ENCODE peak calls at places on chromosome 1, in nine cellular contexts. One of them, this sample, is unnamed.

GRCh38 chr1:67479146-67479891 is 49.1 kb upstream of the SERBP1 start:
- DNase-seq in lower lobe of right lung: no peak
- DNase-seq in Karpas-422: no peak
- DNase-seq in mammary epithelial cell: peak; percentile 36
- DNase-seq in colonic mucosa: no peak
- DNase-seq in GM12878: no peak
- DNase-seq in effector memory CD4-positive, alpha-beta T cell: no peak
- DNase-seq in K562: peak; percentile 83
- DNase-seq in CD8-positive, alpha-beta T cell: no peak
- DNase-seq in this sample: no peak

GRCh38 chr1:228087771-228088251 is 5.3 kb downstream of the ARF1 start:
- DNase-seq in lower lobe of right lung: peak; percentile 53
- DNase-seq in Karpas-422: no peak
- DNase-seq in mammary epithelial cell: peak; percentile 68
- DNase-seq in colonic mucosa: no peak
- DNase-seq in GM12878: no peak
- DNase-seq in effector memory CD4-positive, alpha-beta T cell: no peak
- DNase-seq in K562: no peak
- DNase-seq in CD8-positive, alpha-beta T cell: no peak
- DNase-seq in this sample: peak; percentile 65

GRCh38 chr1:32886012-32886827 is at the start of gene HPCA:
- DNase-seq in lower lobe of right lung: peak; percentile 68
- DNase-seq in Karpas-422: peak; percentile 83
- DNase-seq in mammary epithelial cell: peak; percentile 41
- DNase-seq in colonic mucosa: peak; percentile 60
- DNase-seq in GM12878: no peak
- DNase-seq in effector memory CD4-positive, alpha-beta T cell: no peak
- DNase-seq in K562: peak; percentile 96
- DNase-seq in CD8-positive, alpha-beta T cell: no peak
- DNase-seq in this sample: peak; percentile 48

GRCh38 chr1:184900507-184900906 is 73.8 kb downstream of the NIBAN1 start:
- DNase-seq in lower lobe of right lung: no peak
- DNase-seq in Karpas-422: no peak
- DNase-seq in mammary epithelial cell: no peak
- DNase-seq in colonic mucosa: no peak
- DNase-seq in GM12878: no peak
- DNase-seq in effector memory CD4-positive, alpha-beta T cell: no peak
- DNase-seq in K562: no peak
- DNase-seq in CD8-positive, alpha-beta T cell: no peak
- DNase-seq in this sample: no peak

GRCh38 chr1:223846668-223847007 is 891 bp upstream of the TP53BP2 start:
- DNase-seq in lower lobe of right lung: no peak
- DNase-seq in Karpas-422: no peak
- DNase-seq in mammary epithelial cell: no peak
- DNase-seq in colonic mucosa: peak; percentile 55
- DNase-seq in GM12878: no peak
- DNase-seq in effector memory CD4-positive, alpha-beta T cell: no peak
- DNase-seq in K562: no peak
- DNase-seq in CD8-positive, alpha-beta T cell: no peak
- DNase-seq in this sample: no peak

GRCh38 chr1:23343246-23344110 is 606 bp downstream of the HNRNPR start:
- DNase-seq in lower lobe of right lung: peak; percentile 54
- DNase-seq in Karpas-422: peak; percentile 78
- DNase-seq in mammary epithelial cell: peak; percentile 64
- DNase-seq in colonic mucosa: peak; percentile 43
- DNase-seq in GM12878: no peak
- DNase-seq in effector memory CD4-positive, alpha-beta T cell: no peak
- DNase-seq in K562: no peak
- DNase-seq in CD8-positive, alpha-beta T cell: peak; percentile 10
- DNase-seq in this sample: peak; percentile 82

GRCh38 chr1:239123243-239123642 is 263.1 kb upstream of the CHRM3 start:
- DNase-seq in lower lobe of right lung: no peak
- DNase-seq in Karpas-422: no peak
- DNase-seq in mammary epithelial cell: no peak
- DNase-seq in colonic mucosa: no peak
- DNase-seq in GM12878: no peak
- DNase-seq in effector memory CD4-positive, alpha-beta T cell: no peak
- DNase-seq in K562: no peak
- DNase-seq in CD8-positive, alpha-beta T cell: no peak
- DNase-seq in this sample: no peak

GRCh38 chr1:222880586-222880985 is 65.7 kb downstream of the DISP1 start:
- DNase-seq in lower lobe of right lung: no peak
- DNase-seq in Karpas-422: no peak
- DNase-seq in mammary epithelial cell: peak; percentile 57
- DNase-seq in colonic mucosa: no peak
- DNase-seq in GM12878: no peak
- DNase-seq in effector memory CD4-positive, alpha-beta T cell: no peak
- DNase-seq in K562: no peak
- DNase-seq in CD8-positive, alpha-beta T cell: no peak
- DNase-seq in this sample: peak; percentile 84

GRCh38 chr1:240524356-240525071 is 87.4 kb downstream of the GREM2 start:
- DNase-seq in lower lobe of right lung: no peak
- DNase-seq in Karpas-422: no peak
- DNase-seq in mammary epithelial cell: no peak
- DNase-seq in colonic mucosa: no peak
- DNase-seq in GM12878: no peak
- DNase-seq in effector memory CD4-positive, alpha-beta T cell: no peak
- DNase-seq in K562: no peak
- DNase-seq in CD8-positive, alpha-beta T cell: no peak
- DNase-seq in this sample: no peak

GRCh38 chr1:225445644-225446297 is 17.9 kb upstream of the LBR start:
- DNase-seq in lower lobe of right lung: no peak
- DNase-seq in Karpas-422: no peak
- DNase-seq in mammary epithelial cell: peak; percentile 35
- DNase-seq in colonic mucosa: peak; percentile 70
- DNase-seq in GM12878: no peak
- DNase-seq in effector memory CD4-positive, alpha-beta T cell: no peak
- DNase-seq in K562: no peak
- DNase-seq in CD8-positive, alpha-beta T cell: no peak
- DNase-seq in this sample: no peak

GRCh38 chr1:58929667-58930325 is 145.9 kb upstream of the JUN start:
- DNase-seq in lower lobe of right lung: no peak
- DNase-seq in Karpas-422: no peak
- DNase-seq in mammary epithelial cell: peak; percentile 59
- DNase-seq in colonic mucosa: peak; percentile 91
- DNase-seq in GM12878: no peak
- DNase-seq in effector memory CD4-positive, alpha-beta T cell: peak; percentile 55
- DNase-seq in K562: peak; percentile 57
- DNase-seq in CD8-positive, alpha-beta T cell: no peak
- DNase-seq in this sample: no peak

GRCh38 chr1:32981003-32981909 is 16.6 kb upstream of the RNF19B start:
- DNase-seq in lower lobe of right lung: peak; percentile 78
- DNase-seq in Karpas-422: peak; percentile 93
- DNase-seq in mammary epithelial cell: peak; percentile 99
- DNase-seq in colonic mucosa: peak; percentile 77
- DNase-seq in GM12878: peak; percentile 92
- DNase-seq in effector memory CD4-positive, alpha-beta T cell: peak; percentile 63
- DNase-seq in K562: no peak
- DNase-seq in CD8-positive, alpha-beta T cell: peak; percentile 44
- DNase-seq in this sample: peak; percentile 94

GRCh38 chr1:189682591-189682990 is 795.1 kb downstream of the BRINP3 start:
- DNase-seq in lower lobe of right lung: no peak
- DNase-seq in Karpas-422: no peak
- DNase-seq in mammary epithelial cell: no peak
- DNase-seq in colonic mucosa: no peak
- DNase-seq in GM12878: no peak
- DNase-seq in effector memory CD4-positive, alpha-beta T cell: no peak
- DNase-seq in K562: no peak
- DNase-seq in CD8-positive, alpha-beta T cell: no peak
- DNase-seq in this sample: no peak

GRCh38 chr1:87346130-87346804 is 17.6 kb downstream of the LMO4 start:
- DNase-seq in lower lobe of right lung: no peak
- DNase-seq in Karpas-422: no peak
- DNase-seq in mammary epithelial cell: no peak
- DNase-seq in colonic mucosa: no peak
- DNase-seq in GM12878: no peak
- DNase-seq in effector memory CD4-positive, alpha-beta T cell: no peak
- DNase-seq in K562: no peak
- DNase-seq in CD8-positive, alpha-beta T cell: no peak
- DNase-seq in this sample: no peak

GRCh38 chr1:162008799-162009198 is 14.9 kb downstream of the OLFML2B start:
- DNase-seq in lower lobe of right lung: no peak
- DNase-seq in Karpas-422: no peak
- DNase-seq in mammary epithelial cell: no peak
- DNase-seq in colonic mucosa: no peak
- DNase-seq in GM12878: no peak
- DNase-seq in effector memory CD4-positive, alpha-beta T cell: no peak
- DNase-seq in K562: no peak
- DNase-seq in CD8-positive, alpha-beta T cell: no peak
- DNase-seq in this sample: no peak

GRCh38 chr1:177945943-177946650 is 23.8 kb downstream of the SEC16B start:
- DNase-seq in lower lobe of right lung: no peak
- DNase-seq in Karpas-422: peak; percentile 84
- DNase-seq in mammary epithelial cell: peak; percentile 72
- DNase-seq in colonic mucosa: peak; percentile 63
- DNase-seq in GM12878: no peak
- DNase-seq in effector memory CD4-positive, alpha-beta T cell: no peak
- DNase-seq in K562: peak; percentile 65
- DNase-seq in CD8-positive, alpha-beta T cell: no peak
- DNase-seq in this sample: peak; percentile 65

GRCh38 chr1:21857840-21858670 is 46.0 kb downstream of the LDLRAD2 start:
- DNase-seq in lower lobe of right lung: no peak
- DNase-seq in Karpas-422: no peak
- DNase-seq in mammary epithelial cell: no peak
- DNase-seq in colonic mucosa: no peak
- DNase-seq in GM12878: no peak
- DNase-seq in effector memory CD4-positive, alpha-beta T cell: no peak
- DNase-seq in K562: no peak
- DNase-seq in CD8-positive, alpha-beta T cell: no peak
- DNase-seq in this sample: no peak

GRCh38 chr1:226872455-226872854 is 2.0 kb downstream of the PSEN2 start:
- DNase-seq in lower lobe of right lung: no peak
- DNase-seq in Karpas-422: no peak
- DNase-seq in mammary epithelial cell: no peak
- DNase-seq in colonic mucosa: peak; percentile 14
- DNase-seq in GM12878: no peak
- DNase-seq in effector memory CD4-positive, alpha-beta T cell: no peak
- DNase-seq in K562: no peak
- DNase-seq in CD8-positive, alpha-beta T cell: no peak
- DNase-seq in this sample: peak; percentile 71

GRCh38 chr1:39645411-39646043 is 6.1 kb upstream of the HEYL start:
- DNase-seq in lower lobe of right lung: no peak
- DNase-seq in Karpas-422: no peak
- DNase-seq in mammary epithelial cell: no peak
- DNase-seq in colonic mucosa: no peak
- DNase-seq in GM12878: no peak
- DNase-seq in effector memory CD4-positive, alpha-beta T cell: no peak
- DNase-seq in K562: no peak
- DNase-seq in CD8-positive, alpha-beta T cell: no peak
- DNase-seq in this sample: no peak

GRCh38 chr1:39648496-39648895 is 9.1 kb upstream of the HEYL start:
- DNase-seq in lower lobe of right lung: no peak
- DNase-seq in Karpas-422: no peak
- DNase-seq in mammary epithelial cell: no peak
- DNase-seq in colonic mucosa: no peak
- DNase-seq in GM12878: no peak
- DNase-seq in effector memory CD4-positive, alpha-beta T cell: no peak
- DNase-seq in K562: no peak
- DNase-seq in CD8-positive, alpha-beta T cell: no peak
- DNase-seq in this sample: no peak

GRCh38 chr1:39643705-39644104 is 4.3 kb upstream of the HEYL start:
- DNase-seq in lower lobe of right lung: no peak
- DNase-seq in Karpas-422: no peak
- DNase-seq in mammary epithelial cell: no peak
- DNase-seq in colonic mucosa: no peak
- DNase-seq in GM12878: no peak
- DNase-seq in effector memory CD4-positive, alpha-beta T cell: no peak
- DNase-seq in K562: no peak
- DNase-seq in CD8-positive, alpha-beta T cell: no peak
- DNase-seq in this sample: no peak

GRCh38 chr1:39647247-39647646 is 7.8 kb upstream of the HEYL start:
- DNase-seq in lower lobe of right lung: no peak
- DNase-seq in Karpas-422: no peak
- DNase-seq in mammary epithelial cell: no peak
- DNase-seq in colonic mucosa: no peak
- DNase-seq in GM12878: no peak
- DNase-seq in effector memory CD4-positive, alpha-beta T cell: no peak
- DNase-seq in K562: no peak
- DNase-seq in CD8-positive, alpha-beta T cell: no peak
- DNase-seq in this sample: no peak

GRCh38 chr1:39646232-39647081 is 7.0 kb upstream of the HEYL start:
- DNase-seq in lower lobe of right lung: no peak
- DNase-seq in Karpas-422: no peak
- DNase-seq in mammary epithelial cell: no peak
- DNase-seq in colonic mucosa: peak; percentile 24
- DNase-seq in GM12878: no peak
- DNase-seq in effector memory CD4-positive, alpha-beta T cell: no peak
- DNase-seq in K562: peak; percentile 62
- DNase-seq in CD8-positive, alpha-beta T cell: no peak
- DNase-seq in this sample: peak; percentile 79
- H3K27me3 ChIP-seq in lower lobe of right lung: no peaks in the 10 kb centered on the region
- H3K27me3 ChIP-seq in Karpas-422: peaks cover 3% of the 10 kb centered on the region
- H3K27me3 ChIP-seq in mammary epithelial cell: no peaks in the 10 kb centered on the region
- H3K27me3 ChIP-seq in colonic mucosa: no peaks in the 10 kb centered on the region
- H3K27me3 ChIP-seq in GM12878: no peaks in the 10 kb centered on the region
- H3K27me3 ChIP-seq in effector memory CD4-positive, alpha-beta T cell: no peaks in the 10 kb centered on the region
- H3K27me3 ChIP-seq in K562: peaks cover 37% of the 10 kb centered on the region
- H3K27me3 ChIP-seq in CD8-positive, alpha-beta T cell: no peaks in the 10 kb centered on the region
- H3K27me3 ChIP-seq in this sample: peaks cover 2% of the 10 kb centered on the region

GRCh38 chr1:152166966-152167365 is 7.9 kb upstream of the RPTN start:
- DNase-seq in lower lobe of right lung: no peak
- DNase-seq in Karpas-422: no peak
- DNase-seq in mammary epithelial cell: no peak
- DNase-seq in colonic mucosa: no peak
- DNase-seq in GM12878: no peak
- DNase-seq in effector memory CD4-positive, alpha-beta T cell: no peak
- DNase-seq in K562: no peak
- DNase-seq in CD8-positive, alpha-beta T cell: no peak
- DNase-seq in this sample: no peak
- H3K27me3 ChIP-seq in lower lobe of right lung: no peaks in the 10 kb centered on the region
- H3K27me3 ChIP-seq in Karpas-422: no peaks in the 10 kb centered on the region
- H3K27me3 ChIP-seq in mammary epithelial cell: no peaks in the 10 kb centered on the region
- H3K27me3 ChIP-seq in colonic mucosa: no peaks in the 10 kb centered on the region
- H3K27me3 ChIP-seq in GM12878: no peaks in the 10 kb centered on the region
- H3K27me3 ChIP-seq in effector memory CD4-positive, alpha-beta T cell: no peaks in the 10 kb centered on the region
- H3K27me3 ChIP-seq in K562: no peaks in the 10 kb centered on the region
- H3K27me3 ChIP-seq in CD8-positive, alpha-beta T cell: no peaks in the 10 kb centered on the region
- H3K27me3 ChIP-seq in this sample: peaks cover 5% of the 10 kb centered on the region

GRCh38 chr1:204278973-204279372 is 65.2 kb upstream of the GOLT1A start:
- DNase-seq in lower lobe of right lung: no peak
- DNase-seq in Karpas-422: no peak
- DNase-seq in mammary epithelial cell: no peak
- DNase-seq in colonic mucosa: no peak
- DNase-seq in GM12878: no peak
- DNase-seq in effector memory CD4-positive, alpha-beta T cell: no peak
- DNase-seq in K562: no peak
- DNase-seq in CD8-positive, alpha-beta T cell: no peak
- DNase-seq in this sample: no peak
- H3K27me3 ChIP-seq in lower lobe of right lung: no peaks in the 10 kb centered on the region
- H3K27me3 ChIP-seq in Karpas-422: no peaks in the 10 kb centered on the region
- H3K27me3 ChIP-seq in mammary epithelial cell: no peaks in the 10 kb centered on the region
- H3K27me3 ChIP-seq in colonic mucosa: no peaks in the 10 kb centered on the region
- H3K27me3 ChIP-seq in GM12878: no peaks in the 10 kb centered on the region
- H3K27me3 ChIP-seq in effector memory CD4-positive, alpha-beta T cell: no peaks in the 10 kb centered on the region
- H3K27me3 ChIP-seq in K562: peaks cover 68% of the 10 kb centered on the region
- H3K27me3 ChIP-seq in CD8-positive, alpha-beta T cell: no peaks in the 10 kb centered on the region
- H3K27me3 ChIP-seq in this sample: peaks cover 13% of the 10 kb centered on the region

GRCh38 chr1:42380617-42381423 is at the start of gene RIMKLA:
- DNase-seq in lower lobe of right lung: peak; percentile 69
- DNase-seq in Karpas-422: peak; percentile 77
- DNase-seq in mammary epithelial cell: no peak
- DNase-seq in colonic mucosa: peak; percentile 61
- DNase-seq in GM12878: no peak
- DNase-seq in effector memory CD4-positive, alpha-beta T cell: peak; percentile 9
- DNase-seq in K562: peak; percentile 77
- DNase-seq in CD8-positive, alpha-beta T cell: peak; percentile 13
- DNase-seq in this sample: peak; percentile 6
- H3K27me3 ChIP-seq in lower lobe of right lung: peaks cover 19% of the 10 kb centered on the region
- H3K27me3 ChIP-seq in Karpas-422: no peaks in the 10 kb centered on the region
- H3K27me3 ChIP-seq in mammary epithelial cell: no peaks in the 10 kb centered on the region
- H3K27me3 ChIP-seq in colonic mucosa: peaks cover 5% of the 10 kb centered on the region
- H3K27me3 ChIP-seq in GM12878: peaks cover 3% of the 10 kb centered on the region
- H3K27me3 ChIP-seq in effector memory CD4-positive, alpha-beta T cell: peaks cover 5% of the 10 kb centered on the region
- H3K27me3 ChIP-seq in K562: peaks cover 35% of the 10 kb centered on the region
- H3K27me3 ChIP-seq in CD8-positive, alpha-beta T cell: peaks cover 12% of the 10 kb centered on the region
- H3K27me3 ChIP-seq in this sample: peaks cover 15% of the 10 kb centered on the region

This sample was measured in IMR-90.